ENCODE peak calls at places on chromosomes 5 and 9, in four cellular contexts. One of them, this sample, is unnamed.

GRCh38 chr5:56409331-56410190 is 176.4 kb upstream of the ANKRD55 start:
- DNase-seq in heart left ventricle: no peak
- DNase-seq in CD8-positive, alpha-beta memory T cell: no peak
- DNase-seq in neural progenitor cell: no peak
- DNase-seq in this sample: no peak

GRCh38 chr9:84405666-84406065 is 65.1 kb upstream of the SLC28A3 start:
- DNase-seq in heart left ventricle: no peak
- DNase-seq in CD8-positive, alpha-beta memory T cell: no peak
- DNase-seq in neural progenitor cell: no peak
- DNase-seq in this sample: no peak

GRCh38 chr5:118832974-118833373 is 155.4 kb downstream of the DTWD2 start:
- DNase-seq in neural progenitor cell: no peak
- DNase-seq in heart left ventricle: no peak
- DNase-seq in CD8-positive, alpha-beta memory T cell: no peak
- DNase-seq in this sample: no peak

GRCh38 chr5:40569549-40570270 is 110.0 kb upstream of the PTGER4 start:
- DNase-seq in neural progenitor cell: no peak
- DNase-seq in CD8-positive, alpha-beta memory T cell: no peak
- DNase-seq in heart left ventricle: no peak
- DNase-seq in this sample: no peak

GRCh38 chr5:59597690-59598546 is 295.6 kb downstream of the PDE4D start:
- DNase-seq in heart left ventricle: no peak
- DNase-seq in CD8-positive, alpha-beta memory T cell: no peak
- DNase-seq in neural progenitor cell: no peak
- DNase-seq in this sample: no peak

GRCh38 chr5:168417731-168418429 is 68.4 kb upstream of the RARS1 start:
- DNase-seq in CD8-positive, alpha-beta memory T cell: no peak
- DNase-seq in neural progenitor cell: no peak
- DNase-seq in heart left ventricle: no peak
- DNase-seq in this sample: no peak

GRCh38 chr5:174900176-174900692 is 175.9 kb downstream of the MSX2 start:
- DNase-seq in neural progenitor cell: no peak
- DNase-seq in CD8-positive, alpha-beta memory T cell: no peak
- DNase-seq in heart left ventricle: no peak
- DNase-seq in this sample: no peak

GRCh38 chr5:64838376-64838775 is 69.6 kb downstream of the CWC27 start:
- DNase-seq in CD8-positive, alpha-beta memory T cell: no peak
- DNase-seq in neural progenitor cell: no peak
- DNase-seq in heart left ventricle: no peak
- DNase-seq in this sample: no peak

GRCh38 chr5:127133071-127133470 is 59.8 kb upstream of the C5orf63 start:
- DNase-seq in CD8-positive, alpha-beta memory T cell: no peak
- DNase-seq in heart left ventricle: no peak
- DNase-seq in neural progenitor cell: no peak
- DNase-seq in this sample: no peak

GRCh38 chr5:17315710-17316221 is 98.3 kb downstream of the BASP1 start:
- DNase-seq in neural progenitor cell: no peak
- DNase-seq in heart left ventricle: no peak
- DNase-seq in CD8-positive, alpha-beta memory T cell: no peak
- DNase-seq in this sample: no peak

GRCh38 chr5:93929146-93929545 is 187.7 kb upstream of the POU5F2 start:
- DNase-seq in CD8-positive, alpha-beta memory T cell: no peak
- DNase-seq in neural progenitor cell: no peak
- DNase-seq in heart left ventricle: no peak
- DNase-seq in this sample: no peak

GRCh38 chr9:108477538-108478006 is 378.2 kb downstream of the ACTL7B start:
- DNase-seq in heart left ventricle: no peak
- DNase-seq in neural progenitor cell: no peak
- DNase-seq in CD8-positive, alpha-beta memory T cell: no peak
- DNase-seq in this sample: no peak

GRCh38 chr9:90322296-90322695 is 320.3 kb downstream of the DIRAS2 start:
- DNase-seq in CD8-positive, alpha-beta memory T cell: no peak
- DNase-seq in neural progenitor cell: no peak
- DNase-seq in heart left ventricle: no peak
- DNase-seq in this sample: no peak

GRCh38 chr5:40499514-40500273 is 180.0 kb upstream of the PTGER4 start:
- DNase-seq in heart left ventricle: no peak
- DNase-seq in neural progenitor cell: no peak
- DNase-seq in CD8-positive, alpha-beta memory T cell: no peak
- DNase-seq in this sample: no peak

GRCh38 chr5:16616536-16617271 is at the start of gene RETREG1:
- DNase-seq in heart left ventricle: peak; percentile 85
- DNase-seq in neural progenitor cell: peak; percentile 70
- DNase-seq in CD8-positive, alpha-beta memory T cell: peak; percentile 65
- DNase-seq in this sample: peak; percentile 76

GRCh38 chr5:135578305-135578684 is 496 bp downstream of the CXCL14 start:
- DNase-seq in CD8-positive, alpha-beta memory T cell: no peak
- DNase-seq in heart left ventricle: no peak
- DNase-seq in neural progenitor cell: peak; percentile 17
- DNase-seq in this sample: no peak

GRCh38 chr5:122156724-122157325 is 27.5 kb downstream of the ZNF474 start:
- DNase-seq in heart left ventricle: no peak
- DNase-seq in neural progenitor cell: peak; percentile 51
- DNase-seq in CD8-positive, alpha-beta memory T cell: no peak
- DNase-seq in this sample: no peak

GRCh38 chr5:16573401-16573800 is 43.4 kb downstream of the RETREG1 start:
- DNase-seq in CD8-positive, alpha-beta memory T cell: no peak
- DNase-seq in heart left ventricle: no peak
- DNase-seq in neural progenitor cell: no peak
- DNase-seq in this sample: no peak

GRCh38 chr5:33300209-33300742 is 140.5 kb upstream of the TARS1 start:
- DNase-seq in heart left ventricle: no peak
- DNase-seq in neural progenitor cell: no peak
- DNase-seq in CD8-positive, alpha-beta memory T cell: no peak
- DNase-seq in this sample: no peak

GRCh38 chr5:17379188-17379951 is 118.7 kb upstream of the TAF11L2 start:
- DNase-seq in CD8-positive, alpha-beta memory T cell: no peak
- DNase-seq in heart left ventricle: no peak
- DNase-seq in neural progenitor cell: no peak
- DNase-seq in this sample: no peak

GRCh38 chr5:14145356-14146334 is 2.5 kb downstream of the TRIO start:
- DNase-seq in CD8-positive, alpha-beta memory T cell: no peak
- DNase-seq in heart left ventricle: no peak
- DNase-seq in neural progenitor cell: peak; percentile 53
- DNase-seq in this sample: no peak

GRCh38 chr5:102902647-102903046 is 147.5 kb downstream of the PAM start:
- DNase-seq in heart left ventricle: no peak
- DNase-seq in neural progenitor cell: no peak
- DNase-seq in CD8-positive, alpha-beta memory T cell: no peak
- DNase-seq in this sample: no peak

GRCh38 chr9:92610470-92611420 is 59.2 kb downstream of the IPPK start:
- DNase-seq in heart left ventricle: peak; percentile 74
- DNase-seq in CD8-positive, alpha-beta memory T cell: no peak
- DNase-seq in neural progenitor cell: no peak
- DNase-seq in this sample: no peak

GRCh38 chr5:67581203-67581602 is 384.6 kb upstream of the CD180 start:
- DNase-seq in CD8-positive, alpha-beta memory T cell: no peak
- DNase-seq in neural progenitor cell: no peak
- DNase-seq in heart left ventricle: no peak
- DNase-seq in this sample: no peak

GRCh38 chr9:112038017-112038408 is 137.1 kb downstream of the SUSD1 start:
- DNase-seq in neural progenitor cell: no peak
- DNase-seq in heart left ventricle: no peak
- DNase-seq in CD8-positive, alpha-beta memory T cell: no peak
- DNase-seq in this sample: no peak

GRCh38 chr5:138109463-138110265 is 25.8 kb downstream of the WNT8A start:
- DNase-seq in CD8-positive, alpha-beta memory T cell: no peak
- DNase-seq in neural progenitor cell: no peak
- DNase-seq in heart left ventricle: no peak
- DNase-seq in this sample: no peak

GRCh38 chr9:110383491-110383890 is 45.8 kb upstream of the TXNDC8 start:
- DNase-seq in neural progenitor cell: no peak
- DNase-seq in CD8-positive, alpha-beta memory T cell: no peak
- DNase-seq in heart left ventricle: no peak
- DNase-seq in this sample: no peak

GRCh38 chr5:98307811-98308210 is 465.7 kb upstream of the RGMB start:
- DNase-seq in CD8-positive, alpha-beta memory T cell: no peak
- DNase-seq in heart left ventricle: no peak
- DNase-seq in neural progenitor cell: no peak
- DNase-seq in this sample: no peak

GRCh38 chr5:69293882-69294281 is 38.7 kb downstream of the CCDC125 start:
- DNase-seq in CD8-positive, alpha-beta memory T cell: no peak
- DNase-seq in heart left ventricle: no peak
- DNase-seq in neural progenitor cell: no peak
- DNase-seq in this sample: no peak

GRCh38 chr5:128163991-128164390 is 80.4 kb downstream of the SLC12A2 start:
- DNase-seq in neural progenitor cell: no peak
- DNase-seq in heart left ventricle: no peak
- DNase-seq in CD8-positive, alpha-beta memory T cell: no peak
- DNase-seq in this sample: no peak

GRCh38 chr9:134575103-134575816 is 66.3 kb upstream of the COL5A1 start:
- DNase-seq in CD8-positive, alpha-beta memory T cell: no peak
- DNase-seq in neural progenitor cell: no peak
- DNase-seq in heart left ventricle: peak; percentile 41
- DNase-seq in this sample: no peak

GRCh38 chr9:134571326-134571871 is 70.2 kb upstream of the COL5A1 start:
- DNase-seq in CD8-positive, alpha-beta memory T cell: no peak
- DNase-seq in heart left ventricle: peak; percentile 28
- DNase-seq in neural progenitor cell: no peak
- DNase-seq in this sample: no peak

GRCh38 chr9:134570726-134571325 is 70.8 kb upstream of the COL5A1 start:
- DNase-seq in heart left ventricle: peak; percentile 47
- DNase-seq in CD8-positive, alpha-beta memory T cell: no peak
- DNase-seq in neural progenitor cell: no peak
- DNase-seq in this sample: no peak

GRCh38 chr9:134571946-134572914 is 69.4 kb upstream of the COL5A1 start:
- DNase-seq in neural progenitor cell: no peak
- DNase-seq in heart left ventricle: peak; percentile 47
- DNase-seq in CD8-positive, alpha-beta memory T cell: no peak
- DNase-seq in this sample: no peak

DNA sequence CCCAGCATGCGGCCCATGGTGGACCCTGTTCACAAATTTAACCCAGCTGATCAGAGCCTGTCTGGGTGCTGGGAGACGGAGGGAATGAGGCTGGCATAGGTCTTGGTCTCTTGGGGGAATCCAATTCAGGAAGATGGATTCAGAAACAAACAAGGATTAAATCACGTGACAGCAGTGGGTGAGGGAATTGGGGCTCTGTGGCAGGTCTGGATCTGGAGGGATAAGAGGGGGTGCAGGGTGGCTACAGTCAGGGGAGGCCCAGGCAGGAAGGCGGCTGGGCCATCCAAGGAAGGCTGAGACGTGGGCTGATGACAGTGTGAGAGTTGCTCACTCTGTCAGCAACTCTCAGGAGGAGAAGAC is 65.8 kb upstream of the COL5A1 start:
- DNase-seq in heart left ventricle: no peak
- DNase-seq in neural progenitor cell: no peak
- DNase-seq in CD8-positive, alpha-beta memory T cell: no peak
- DNase-seq in this sample: no peak
- H3K4me3 ChIP-seq in heart left ventricle: no peak overlapping the region
- H3K4me3 ChIP-seq in neural progenitor cell: no peak overlapping the region
- H3K4me3 ChIP-seq in CD8-positive, alpha-beta memory T cell: no peak overlapping the region
- H3K4me3 ChIP-seq in this sample: no peak overlapping the region

DNA sequence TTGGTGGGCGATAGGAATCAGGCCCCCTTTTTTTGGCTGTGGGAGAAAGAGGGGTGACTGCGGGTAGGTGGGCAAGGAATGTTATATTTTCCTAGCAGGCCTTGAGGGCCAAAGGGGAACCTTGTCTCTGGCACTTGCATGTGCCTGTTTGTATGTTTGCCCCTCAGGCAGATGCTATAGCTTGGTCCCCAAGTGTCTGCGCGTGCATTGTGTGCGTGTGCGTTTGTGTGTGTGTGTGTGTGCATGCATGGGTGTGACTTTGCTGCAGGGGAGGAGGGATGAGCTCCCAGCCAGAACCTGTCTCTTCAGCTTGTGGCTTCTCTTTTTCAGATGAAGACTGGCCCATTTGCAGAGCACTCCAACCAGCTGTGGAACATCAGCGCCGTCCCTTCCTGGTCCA is 30.9 kb downstream of the PTPA start:
- DNase-seq in neural progenitor cell: no peak
- DNase-seq in CD8-positive, alpha-beta memory T cell: no peak
- DNase-seq in heart left ventricle: no peak
- DNase-seq in this sample: no peak
- H3K4me3 ChIP-seq in neural progenitor cell: no peak overlapping the region
- H3K4me3 ChIP-seq in CD8-positive, alpha-beta memory T cell: no peak overlapping the region
- H3K4me3 ChIP-seq in heart left ventricle: peak overlapping the region; percentile 52
- H3K4me3 ChIP-seq in this sample: no peak overlapping the region

GRCh38 chr5:38557792-38558191 is 1.3 kb upstream of the LIFR start:
- DNase-seq in CD8-positive, alpha-beta memory T cell: no peak
- DNase-seq in neural progenitor cell: no peak
- DNase-seq in heart left ventricle: no peak
- DNase-seq in this sample: no peak
- H3K4me3 ChIP-seq in CD8-positive, alpha-beta memory T cell: no peak overlapping the region
- H3K4me3 ChIP-seq in neural progenitor cell: peak overlapping the region; percentile 83
- H3K4me3 ChIP-seq in heart left ventricle: peak overlapping the region; percentile 66
- H3K4me3 ChIP-seq in this sample: no peak overlapping the region

GRCh38 chr9:12882430-12882829 is 107.6 kb downstream of the LURAP1L start:
- DNase-seq in CD8-positive, alpha-beta memory T cell: no peak
- DNase-seq in neural progenitor cell: no peak
- DNase-seq in heart left ventricle: no peak
- DNase-seq in this sample: no peak

GRCh38 chr9:12889402-12890106 is 114.7 kb downstream of the LURAP1L start:
- DNase-seq in neural progenitor cell: no peak
- DNase-seq in heart left ventricle: no peak
- DNase-seq in CD8-positive, alpha-beta memory T cell: no peak
- DNase-seq in this sample: no peak

GRCh38 chr9:12880406-12881016 is 105.7 kb downstream of the LURAP1L start:
- DNase-seq in heart left ventricle: no peak
- DNase-seq in CD8-positive, alpha-beta memory T cell: no peak
- DNase-seq in neural progenitor cell: no peak
- DNase-seq in this sample: no peak

GRCh38 chr9:12884736-12885395 is 110.0 kb downstream of the LURAP1L start:
- DNase-seq in heart left ventricle: no peak
- DNase-seq in CD8-positive, alpha-beta memory T cell: no peak
- DNase-seq in neural progenitor cell: peak; percentile 20
- DNase-seq in this sample: no peak
- H3K4me3 ChIP-seq in heart left ventricle: no peak overlapping the region
- H3K4me3 ChIP-seq in CD8-positive, alpha-beta memory T cell: no peak overlapping the region
- H3K4me3 ChIP-seq in neural progenitor cell: no peak overlapping the region
- H3K4me3 ChIP-seq in this sample: no peak overlapping the region

DNA sequence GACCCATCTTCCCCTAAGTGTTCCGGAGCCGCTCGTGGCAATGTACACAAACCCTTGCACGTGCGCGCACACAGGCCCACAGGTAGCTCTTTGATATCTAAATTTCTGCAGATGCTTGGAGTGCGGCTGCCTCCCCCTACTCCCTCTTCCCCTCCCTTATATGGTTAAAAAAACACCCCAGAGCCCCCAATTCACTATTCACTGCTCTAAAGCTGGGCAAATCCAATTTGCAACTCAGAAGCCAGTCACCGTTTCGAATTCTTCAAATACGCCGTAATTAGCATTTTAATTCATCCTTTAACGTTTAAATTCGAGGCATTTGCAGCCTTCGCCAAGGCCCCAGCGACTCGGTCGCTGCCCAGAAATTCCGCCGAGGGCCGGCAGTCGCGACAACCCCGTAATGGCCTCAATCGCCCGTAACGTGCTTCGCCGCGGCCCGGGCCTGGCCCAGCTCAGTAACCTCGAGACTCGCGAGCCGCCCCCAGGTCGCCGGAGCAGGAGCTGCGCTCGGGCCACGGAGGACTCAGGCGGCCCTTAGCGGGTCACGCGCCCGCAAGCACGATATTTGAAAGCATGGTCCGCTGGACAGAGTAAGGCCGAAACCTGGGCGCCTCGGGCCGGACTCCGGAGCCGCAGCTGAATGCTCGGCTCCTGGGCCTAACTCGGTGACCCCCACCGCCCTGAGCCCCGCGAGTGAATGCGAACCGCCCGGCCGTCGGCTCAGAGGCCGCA is 1.3 kb downstream of the IRX2 start:
- DNase-seq in neural progenitor cell: peak; percentile 78
- DNase-seq in CD8-positive, alpha-beta memory T cell: no peak
- DNase-seq in heart left ventricle: no peak
- DNase-seq in this sample: no peak
- H3K4me3 ChIP-seq in neural progenitor cell: peak overlapping the region; percentile 69
- H3K4me3 ChIP-seq in CD8-positive, alpha-beta memory T cell: no peak overlapping the region
- H3K4me3 ChIP-seq in heart left ventricle: peak overlapping the region; percentile 29
- H3K4me3 ChIP-seq in this sample: no peak overlapping the region

This sample was measured in effector memory CD4-positive, alpha-beta T cell.